ENCODE peak calls at places on chromosomes 6 and 20, in eight cellular contexts. L is GM12865; Y is thoracic aorta; T is activated CD8-positive, alpha-beta T cell treated with anti-CD3 and anti-CD28 coated beads for 36 hours; M is T-helper 1 cell; G is progenitor cell of endocrine pancreas; P is cardiac fibroblast; S is NB4. F is an unnamed sample.
A peak's percentile ranks its signal among the peaks of the same experiment; 100 is the strongest.

GRCh38 chr6:107809966-107810365 is 14.1 kb downstream of the SCML4 start:
- DNase-seq in L (no peak), T (no peak), Y (no peak), S (no peak), M (no peak), G (no peak), P (no peak), F (no peak)

GRCh38 chr6:78810146-78810545 is 57.2 kb upstream of the IRAK1BP1 start:
- DNase-seq in L (peak; percentile 32), T (no peak), Y (no peak), G (no peak), M (no peak), S (peak; percentile 38), P (peak; percentile 50), F (no peak)

GRCh38 chr20:18176318-18176785 is 38.7 kb downstream of the KAT14 start:
- DNase-seq in L (no peak), Y (no peak), G (no peak), P (no peak), M (no peak), S (peak; percentile 49), T (no peak), F (no peak)

GRCh38 chr6:65126667-65127066 is 580.4 kb downstream of the EYS start:
- DNase-seq in S (no peak), M (no peak), P (peak; percentile 2), G (no peak), L (no peak), T (no peak), Y (no peak), F (no peak)

GRCh38 chr20:16940701-16941100 is 192.5 kb downstream of the OTOR start:
- DNase-seq in G (no peak), Y (no peak), S (no peak), M (no peak), P (no peak), L (no peak), T (no peak), F (no peak)

GRCh38 chr6:30798501-30798900 is 54.2 kb upstream of the IER3 start:
- DNase-seq in M (no peak), T (no peak), S (no peak), G (no peak), L (no peak), Y (no peak), P (no peak), F (no peak)

GRCh38 chr6:53605543-53606235 is 59.9 kb downstream of the KLHL31 start:
- DNase-seq in Y (no peak), L (no peak), S (no peak), M (no peak), T (no peak), P (no peak), G (no peak), F (no peak)

GRCh38 chr20:64226686-64227576 is 28.6 kb upstream of the PCMTD2 start:
- DNase-seq in G (no peak), P (no peak), T (peak; percentile 23), Y (no peak), S (no peak), L (no peak), M (peak; percentile 24), F (no peak)

GRCh38 chr6:158988477-158988876 is 11.5 kb downstream of the RSPH3 start:
- DNase-seq in T (no peak), M (no peak), S (no peak), G (no peak), P (no peak), L (no peak), Y (no peak), F (no peak)

GRCh38 chr6:152979116-152979515 is 3.7 kb downstream of the FBXO5 start:
- DNase-seq in M (no peak), L (no peak), S (no peak), Y (no peak), T (no peak), P (no peak), G (no peak), F (no peak)

GRCh38 chr20:46512943-46513844 is at the start of gene ZNF334:
- DNase-seq in T (peak; percentile 76), G (peak; percentile 56), L (peak; percentile 72), P (peak; percentile 57), M (no peak), Y (no peak), S (peak; percentile 81), F (no peak)

GRCh38 chr20:58531657-58532056 is 16.5 kb upstream of the APCDD1L start:
- DNase-seq in M (no peak), P (no peak), Y (no peak), S (no peak), T (no peak), L (no peak), G (no peak), F (no peak)

GRCh38 chr6:14280006-14280510 is 162.5 kb downstream of the CD83 start:
- DNase-seq in S (no peak), Y (no peak), M (no peak), G (no peak), P (no peak), T (no peak), L (no peak), F (no peak)

F was measured in GM12878.